ENCODE peak calls at places on chromosomes 7 and 10, in four cellular contexts. U is GM23248; H is CD8-positive, alpha-beta memory T cell; M is activated CD8-positive, alpha-beta memory T cell treated with anti-CD3 and anti-CD28 coated beads for 1 hour. K is an unnamed sample.

GRCh38 chr10:34817586-34817985 is 2.5 kb upstream of the PARD3 start:
- DNase-seq in U (no peak), M (no peak), H (no peak), K (no peak)

GRCh38 chr10:60312818-60313588 is 76.7 kb downstream of the ANK3 start:
- DNase-seq in M (no peak), U (peak; percentile 72), H (no peak), K (no peak)

GRCh38 chr10:34808336-34808735 is 6.8 kb downstream of the PARD3 start:
- DNase-seq in H (no peak), M (no peak), U (no peak), K (no peak)

GRCh38 chr10:35728341-35728740 is 86.2 kb upstream of the FZD8 start:
- DNase-seq in H (no peak), M (no peak), U (peak; percentile 6), K (no peak)

GRCh38 chr7:38273286-38273995 is at the start of gene TARP:
- DNase-seq in H (no peak), M (no peak), U (no peak), K (no peak)

GRCh38 chr7:12687213-12688171 is at the start of gene ARL4A:
- DNase-seq in M (peak; percentile 70), H (peak; percentile 75), U (peak; percentile 100), K (peak; percentile 21)

GRCh38 chr7:38330861-38331709 is 57.6 kb upstream of the TARP start:
- DNase-seq in U (no peak), M (no peak), H (peak; percentile 31), K (no peak)

GRCh38 chr7:36630112-36630650 is 94.1 kb downstream of the AOAH start:
- DNase-seq in U (no peak), H (no peak), M (no peak), K (no peak)

GRCh38 chr10:52979295-52980025 is 206.9 kb upstream of the MBL2 start:
- DNase-seq in M (no peak), H (no peak), U (no peak), K (no peak)

GRCh38 chr10:121267236-121268003 is 330.8 kb downstream of the FGFR2 start:
- DNase-seq in U (no peak), M (no peak), H (no peak), K (no peak)

GRCh38 chr7:101308245-101309085 is 13.1 kb downstream of the IFT22 start:
- DNase-seq in U (peak; percentile 44), H (no peak), M (no peak), K (no peak)

GRCh38 chr10:48943096-48943495 is 3.5 kb upstream of the LRRC18 start:
- DNase-seq in H (no peak), M (no peak), U (no peak), K (no peak)

GRCh38 chr10:76324283-76324682 is 892.9 kb downstream of the LRMDA start:
- DNase-seq in U (peak; percentile 35), H (no peak), M (no peak), K (no peak)

GRCh38 chr10:103451871-103452713 is at the start of gene CALHM2:
- DNase-seq in M (peak; percentile 49), H (peak; percentile 38), U (peak; percentile 84), K (no peak)

GRCh38 chr10:71796749-71797405 is 23.6 kb upstream of the VSIR start:
- DNase-seq in U (no peak), H (no peak), M (no peak), K (no peak)

GRCh38 chr10:95480901-95481491 is 80.2 kb downstream of the SORBS1 start:
- DNase-seq in M (no peak), H (no peak), U (peak; percentile 52), K (no peak)

GRCh38 chr7:161786-162185 is 30.6 kb upstream of the FAM20C start:
- DNase-seq in M (no peak), H (no peak), U (no peak), K (no peak)

GRCh38 chr7:88927-89921 is 103.1 kb upstream of the FAM20C start:
- DNase-seq in U (peak; percentile 97), M (no peak), H (no peak), K (no peak)

GRCh38 chr7:121530251-121531174 is 134.4 kb upstream of the FAM3C start:
- DNase-seq in H (peak; percentile 20), M (peak; percentile 2), U (peak; percentile 95), K (no peak)

GRCh38 chr7:149799397-149800168 is 26.2 kb upstream of the ZNF467 start:
- DNase-seq in U (no peak), H (peak; percentile 41), M (peak; percentile 49), K (no peak)

GRCh38 chr10:92757066-92757716 is 67.4 kb downstream of the HHEX start:
- DNase-seq in M (peak; percentile 1), H (no peak), U (peak; percentile 84), K (no peak)

GRCh38 chr10:1054684-1055083 is 1.5 kb upstream of the WDR37 start:
- DNase-seq in M (no peak), H (no peak), U (peak; percentile 61), K (no peak)

GRCh38 chr10:12797471-12798262 is 203.8 kb downstream of the CCDC3 start:
- DNase-seq in M (no peak), U (no peak), H (no peak), K (no peak)

GRCh38 chr7:158530800-158531609 is 56.6 kb downstream of the PTPRN2 start:
- DNase-seq in U (no peak), H (no peak), M (no peak), K (no peak)